ENCODE peak calls at places on chromosomes 7 and 10, in five cellular contexts. One of them, this sample, is unnamed.
A peak's percentile ranks its signal among the peaks of the same experiment; 100 is the strongest.

GRCh38 chr7:82678716-82679115 is 235.1 kb upstream of the CACNA2D1 start:
- DNase-seq in CD8-positive, alpha-beta T cell: no peak
- DNase-seq in fibroblast of pulmonary artery: no peak
- DNase-seq in coronary artery: no peak
- DNase-seq in fibroblast of lung: no peak
- DNase-seq in this sample: no peak

GRCh38 chr7:132109768-132110167 is 466.5 kb downstream of the PLXNA4 start:
- DNase-seq in coronary artery: no peak
- DNase-seq in fibroblast of pulmonary artery: no peak
- DNase-seq in fibroblast of lung: no peak
- DNase-seq in CD8-positive, alpha-beta T cell: no peak
- DNase-seq in this sample: no peak

GRCh38 chr10:88386878-88387773 is 196.0 kb downstream of the RNLS start:
- DNase-seq in CD8-positive, alpha-beta T cell: no peak
- DNase-seq in fibroblast of pulmonary artery: peak; percentile 88
- DNase-seq in coronary artery: no peak
- DNase-seq in fibroblast of lung: peak; percentile 94
- DNase-seq in this sample: no peak

GRCh38 chr7:12951397-12951801 is 264.0 kb downstream of the ARL4A start:
- DNase-seq in coronary artery: no peak
- DNase-seq in CD8-positive, alpha-beta T cell: no peak
- DNase-seq in fibroblast of pulmonary artery: peak; percentile 63
- DNase-seq in fibroblast of lung: peak; percentile 90
- DNase-seq in this sample: no peak

GRCh38 chr7:1664711-1665591 is 5.1 kb upstream of the ELFN1 start:
- DNase-seq in fibroblast of lung: peak; percentile 52
- DNase-seq in CD8-positive, alpha-beta T cell: peak; percentile 26
- DNase-seq in coronary artery: peak; percentile 57
- DNase-seq in fibroblast of pulmonary artery: peak; percentile 57
- DNase-seq in this sample: no peak

GRCh38 chr7:121530251-121531174 is 134.4 kb upstream of the FAM3C start:
- DNase-seq in fibroblast of lung: peak; percentile 100
- DNase-seq in CD8-positive, alpha-beta T cell: peak; percentile 23
- DNase-seq in coronary artery: no peak
- DNase-seq in fibroblast of pulmonary artery: peak; percentile 97
- DNase-seq in this sample: peak; percentile 99

GRCh38 chr10:26860026-26860541 is 674 bp downstream of the ABI1 start:
- DNase-seq in coronary artery: peak; percentile 85
- DNase-seq in fibroblast of lung: peak; percentile 79
- DNase-seq in CD8-positive, alpha-beta T cell: peak; percentile 42
- DNase-seq in fibroblast of pulmonary artery: peak; percentile 76
- DNase-seq in this sample: peak; percentile 31

GRCh38 chr10:64682043-64682442 is 1160.8 kb downstream of the REEP3 start:
- DNase-seq in fibroblast of pulmonary artery: no peak
- DNase-seq in coronary artery: no peak
- DNase-seq in CD8-positive, alpha-beta T cell: no peak
- DNase-seq in fibroblast of lung: peak; percentile 0
- DNase-seq in this sample: no peak

GRCh38 chr10:22599048-22599561 is 115.3 kb downstream of the PIP4K2A start:
- DNase-seq in CD8-positive, alpha-beta T cell: no peak
- DNase-seq in coronary artery: no peak
- DNase-seq in fibroblast of lung: peak; percentile 87
- DNase-seq in fibroblast of pulmonary artery: peak; percentile 62
- DNase-seq in this sample: peak; percentile 52

GRCh38 chr10:110083884-110084283 is 76.1 kb downstream of the ADD3 start:
- DNase-seq in fibroblast of lung: peak; percentile 63
- DNase-seq in CD8-positive, alpha-beta T cell: no peak
- DNase-seq in fibroblast of pulmonary artery: peak; percentile 62
- DNase-seq in coronary artery: no peak
- DNase-seq in this sample: no peak

GRCh38 chr10:43809211-43809930 is 160.7 kb upstream of the ZNF32 start:
- DNase-seq in CD8-positive, alpha-beta T cell: no peak
- DNase-seq in coronary artery: no peak
- DNase-seq in fibroblast of pulmonary artery: peak; percentile 61
- DNase-seq in fibroblast of lung: peak; percentile 97
- DNase-seq in this sample: peak; percentile 87

GRCh38 chr7:42993038-42993437 is 60.9 kb downstream of the MRPL32 start:
- DNase-seq in fibroblast of lung: no peak
- DNase-seq in fibroblast of pulmonary artery: no peak
- DNase-seq in coronary artery: no peak
- DNase-seq in CD8-positive, alpha-beta T cell: no peak
- DNase-seq in this sample: no peak

GRCh38 chr10:28768227-28768626 is 90.9 kb downstream of the BAMBI start:
- DNase-seq in fibroblast of lung: no peak
- DNase-seq in coronary artery: no peak
- DNase-seq in CD8-positive, alpha-beta T cell: no peak
- DNase-seq in fibroblast of pulmonary artery: no peak
- DNase-seq in this sample: no peak

GRCh38 chr10:11162828-11163599 is 145.3 kb downstream of the CELF2 start:
- DNase-seq in CD8-positive, alpha-beta T cell: peak; percentile 67
- DNase-seq in fibroblast of pulmonary artery: no peak
- DNase-seq in fibroblast of lung: no peak
- DNase-seq in coronary artery: no peak
- DNase-seq in this sample: no peak

GRCh38 chr7:123748171-123748733 is 551 bp downstream of the WASL start:
- DNase-seq in fibroblast of lung: peak; percentile 38
- DNase-seq in fibroblast of pulmonary artery: peak; percentile 33
- DNase-seq in coronary artery: peak; percentile 77
- DNase-seq in CD8-positive, alpha-beta T cell: peak; percentile 8
- DNase-seq in this sample: no peak

GRCh38 chr7:37448057-37448636 is 517 bp downstream of the ELMO1 start:
- DNase-seq in fibroblast of lung: no peak
- DNase-seq in fibroblast of pulmonary artery: no peak
- DNase-seq in coronary artery: no peak
- DNase-seq in CD8-positive, alpha-beta T cell: peak; percentile 17
- DNase-seq in this sample: no peak

GRCh38 chr7:157177997-157178396 is 39.3 kb downstream of the UBE3C start:
- DNase-seq in fibroblast of pulmonary artery: no peak
- DNase-seq in coronary artery: no peak
- DNase-seq in CD8-positive, alpha-beta T cell: no peak
- DNase-seq in fibroblast of lung: no peak
- DNase-seq in this sample: no peak

GRCh38 chr10:43202224-43202656 is 64.0 kb downstream of the CSGALNACT2 start:
- DNase-seq in CD8-positive, alpha-beta T cell: peak; percentile 32
- DNase-seq in fibroblast of lung: no peak
- DNase-seq in fibroblast of pulmonary artery: peak; percentile 16
- DNase-seq in coronary artery: peak; percentile 70
- DNase-seq in this sample: no peak

GRCh38 chr10:72275351-72276012 is 1.8 kb downstream of the DDIT4 start:
- DNase-seq in coronary artery: no peak
- DNase-seq in fibroblast of pulmonary artery: peak; percentile 60
- DNase-seq in fibroblast of lung: no peak
- DNase-seq in CD8-positive, alpha-beta T cell: no peak
- DNase-seq in this sample: no peak

GRCh38 chr7:67813621-67814292 is 817.1 kb downstream of the TYW1 start:
- DNase-seq in CD8-positive, alpha-beta T cell: no peak
- DNase-seq in fibroblast of pulmonary artery: no peak
- DNase-seq in fibroblast of lung: no peak
- DNase-seq in coronary artery: no peak
- DNase-seq in this sample: no peak

GRCh38 chr10:10007972-10008371 is 1009.7 kb upstream of the CELF2 start:
- DNase-seq in coronary artery: no peak
- DNase-seq in fibroblast of lung: peak; percentile 9
- DNase-seq in CD8-positive, alpha-beta T cell: no peak
- DNase-seq in fibroblast of pulmonary artery: no peak
- DNase-seq in this sample: no peak

GRCh38 chr10:95308389-95309302 is 17.8 kb upstream of the PDLIM1 start:
- DNase-seq in coronary artery: peak; percentile 90
- DNase-seq in fibroblast of lung: peak; percentile 98
- DNase-seq in fibroblast of pulmonary artery: peak; percentile 98
- DNase-seq in CD8-positive, alpha-beta T cell: no peak
- DNase-seq in this sample: peak; percentile 95

GRCh38 chr10:113187066-113187777 is 237.2 kb downstream of the TCF7L2 start:
- DNase-seq in fibroblast of pulmonary artery: peak; percentile 40
- DNase-seq in fibroblast of lung: peak; percentile 31
- DNase-seq in CD8-positive, alpha-beta T cell: no peak
- DNase-seq in coronary artery: no peak
- DNase-seq in this sample: no peak

GRCh38 chr10:47447740-47448139 is 36.2 kb downstream of the ANXA8 start:
- DNase-seq in fibroblast of lung: no peak
- DNase-seq in CD8-positive, alpha-beta T cell: no peak
- DNase-seq in fibroblast of pulmonary artery: no peak
- DNase-seq in coronary artery: no peak
- DNase-seq in this sample: no peak

GRCh38 chr7:1641173-1641572 is 28.9 kb upstream of the ELFN1 start:
- DNase-seq in coronary artery: no peak
- DNase-seq in fibroblast of pulmonary artery: no peak
- DNase-seq in CD8-positive, alpha-beta T cell: no peak
- DNase-seq in fibroblast of lung: no peak
- DNase-seq in this sample: no peak

GRCh38 chr10:89633484-89633883 is 11.6 kb downstream of the PANK1 start:
- DNase-seq in coronary artery: no peak
- DNase-seq in fibroblast of lung: peak; percentile 83
- DNase-seq in CD8-positive, alpha-beta T cell: no peak
- DNase-seq in fibroblast of pulmonary artery: peak; percentile 74
- DNase-seq in this sample: peak; percentile 66

GRCh38 chr7:17535776-17536175 is 237.3 kb downstream of the AHR start:
- DNase-seq in fibroblast of lung: peak; percentile 87
- DNase-seq in coronary artery: no peak
- DNase-seq in fibroblast of pulmonary artery: peak; percentile 26
- DNase-seq in CD8-positive, alpha-beta T cell: no peak
- DNase-seq in this sample: no peak

GRCh38 chr10:77159538-77160110 is 478.0 kb downstream of the KCNMA1 start:
- DNase-seq in fibroblast of lung: peak; percentile 96
- DNase-seq in coronary artery: no peak
- DNase-seq in fibroblast of pulmonary artery: peak; percentile 36
- DNase-seq in CD8-positive, alpha-beta T cell: no peak
- DNase-seq in this sample: no peak

GRCh38 chr10:7121154-7121797 is 289.6 kb downstream of the SFMBT2 start:
- DNase-seq in fibroblast of lung: peak; percentile 15
- DNase-seq in CD8-positive, alpha-beta T cell: peak; percentile 59
- DNase-seq in coronary artery: no peak
- DNase-seq in fibroblast of pulmonary artery: peak; percentile 46
- DNase-seq in this sample: no peak

GRCh38 chr7:140541513-140542192 is 62.3 kb upstream of the MKRN1 start:
- DNase-seq in CD8-positive, alpha-beta T cell: no peak
- DNase-seq in fibroblast of pulmonary artery: peak; percentile 95
- DNase-seq in coronary artery: no peak
- DNase-seq in fibroblast of lung: peak; percentile 94
- DNase-seq in this sample: peak; percentile 69

GRCh38 chr10:14820010-14820774 is 17.6 kb downstream of the CDNF start:
- DNase-seq in CD8-positive, alpha-beta T cell: no peak
- DNase-seq in fibroblast of pulmonary artery: peak; percentile 70
- DNase-seq in fibroblast of lung: peak; percentile 91
- DNase-seq in coronary artery: no peak
- DNase-seq in this sample: peak; percentile 71

DNA sequence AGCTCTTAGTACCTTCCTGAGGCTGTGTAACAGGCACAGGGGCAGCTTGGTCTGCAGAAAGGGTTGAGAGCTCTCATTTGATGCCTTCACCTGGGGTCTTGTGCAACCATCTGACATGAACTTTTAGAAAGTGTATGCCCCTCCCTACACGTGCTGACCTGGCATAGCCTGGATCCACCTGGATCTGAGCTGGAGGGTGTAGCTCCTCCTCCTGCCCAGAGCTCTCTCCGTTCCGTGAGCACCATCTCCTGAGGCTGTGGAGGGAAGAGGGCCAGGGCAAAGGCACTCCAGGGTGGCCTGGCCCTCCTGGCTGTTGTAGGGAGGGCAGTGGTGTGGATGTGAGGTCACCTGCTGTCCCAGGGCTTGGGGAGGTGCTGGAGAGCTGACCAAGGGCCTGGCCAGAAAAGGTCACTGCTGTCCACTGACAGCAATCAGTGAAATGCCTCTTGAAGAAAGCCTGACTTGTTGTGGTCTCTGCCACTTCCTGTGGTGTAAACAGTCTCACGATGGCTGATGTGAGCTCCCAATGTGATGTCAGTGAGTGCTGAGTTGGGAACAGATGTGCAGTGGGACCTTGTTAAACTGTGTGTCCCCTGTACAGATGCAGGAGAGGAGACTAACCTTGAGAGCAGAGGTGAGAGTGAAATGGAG is 23.0 kb downstream of the AMZ1 start:
- DNase-seq in coronary artery: no peak
- DNase-seq in fibroblast of lung: no peak
- DNase-seq in CD8-positive, alpha-beta T cell: peak; percentile 37
- DNase-seq in fibroblast of pulmonary artery: no peak
- DNase-seq in this sample: no peak
- TF ChIP-seq CTCF in coronary artery: no peak
- TF ChIP-seq CTCF in fibroblast of lung: no peak
- TF ChIP-seq CTCF in CD8-positive, alpha-beta T cell: no peak
- TF ChIP-seq CTCF in fibroblast of pulmonary artery: no peak
- TF ChIP-seq CTCF in this sample: no peak

GRCh38 chr7:55128693-55129394 is 110.0 kb downstream of the EGFR start:
- DNase-seq in fibroblast of pulmonary artery: peak; percentile 65
- DNase-seq in coronary artery: no peak
- DNase-seq in CD8-positive, alpha-beta T cell: no peak
- DNase-seq in fibroblast of lung: peak; percentile 69
- DNase-seq in this sample: no peak

GRCh38 chr7:55127622-55128081 is 108.8 kb downstream of the EGFR start:
- DNase-seq in fibroblast of lung: peak; percentile 83
- DNase-seq in coronary artery: peak; percentile 85
- DNase-seq in CD8-positive, alpha-beta T cell: no peak
- DNase-seq in fibroblast of pulmonary artery: peak; percentile 88
- DNase-seq in this sample: no peak

GRCh38 chr7:55127135-55127551 is 108.3 kb downstream of the EGFR start:
- DNase-seq in coronary artery: no peak
- DNase-seq in fibroblast of lung: no peak
- DNase-seq in fibroblast of pulmonary artery: peak; percentile 57
- DNase-seq in CD8-positive, alpha-beta T cell: no peak
- DNase-seq in this sample: no peak

GRCh38 chr7:55122263-55122662 is 103.4 kb downstream of the EGFR start:
- DNase-seq in fibroblast of pulmonary artery: no peak
- DNase-seq in fibroblast of lung: no peak
- DNase-seq in CD8-positive, alpha-beta T cell: no peak
- DNase-seq in coronary artery: no peak
- DNase-seq in this sample: no peak

GRCh38 chr7:55124989-55125875 is 106.4 kb downstream of the EGFR start:
- DNase-seq in fibroblast of pulmonary artery: no peak
- DNase-seq in CD8-positive, alpha-beta T cell: no peak
- DNase-seq in coronary artery: no peak
- DNase-seq in fibroblast of lung: no peak
- DNase-seq in this sample: no peak
- TF ChIP-seq CTCF in fibroblast of pulmonary artery: no peak
- TF ChIP-seq CTCF in CD8-positive, alpha-beta T cell: no peak
- TF ChIP-seq CTCF in coronary artery: no peak
- TF ChIP-seq CTCF in fibroblast of lung: no peak
- TF ChIP-seq CTCF in this sample: peak; percentile 6

GRCh38 chr7:74709880-74710671 is 52.6 kb downstream of the GTF2I start:
- DNase-seq in fibroblast of pulmonary artery: no peak
- DNase-seq in coronary artery: no peak
- DNase-seq in fibroblast of lung: no peak
- DNase-seq in CD8-positive, alpha-beta T cell: no peak
- DNase-seq in this sample: no peak
- TF ChIP-seq CTCF in fibroblast of pulmonary artery: no peak
- TF ChIP-seq CTCF in coronary artery: no peak
- TF ChIP-seq CTCF in fibroblast of lung: no peak
- TF ChIP-seq CTCF in CD8-positive, alpha-beta T cell: no peak
- TF ChIP-seq CTCF in this sample: no peak

DNA sequence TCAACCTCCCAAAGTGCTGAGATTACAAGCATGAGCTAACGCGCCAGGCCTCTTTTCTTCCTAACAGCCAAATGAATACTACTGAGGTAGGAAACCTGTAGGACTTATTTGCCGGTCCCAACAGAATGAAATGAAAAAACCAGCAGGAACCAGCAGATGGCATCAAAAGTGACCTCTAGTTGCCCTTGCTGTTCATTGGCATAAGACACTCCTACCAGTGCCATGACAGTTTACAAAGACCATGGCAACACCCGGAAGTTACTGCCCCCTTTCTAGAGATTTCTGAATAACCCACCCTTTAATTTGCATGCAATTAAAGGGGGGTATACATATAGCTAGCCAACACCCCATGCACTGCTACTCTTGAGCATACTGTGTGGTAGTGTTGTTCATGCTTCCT is 65.2 kb downstream of the ATE1 start:
- DNase-seq in fibroblast of lung: no peak
- DNase-seq in fibroblast of pulmonary artery: no peak
- DNase-seq in coronary artery: no peak
- DNase-seq in CD8-positive, alpha-beta T cell: no peak
- DNase-seq in this sample: no peak
- TF ChIP-seq CTCF in fibroblast of lung: no peak
- TF ChIP-seq CTCF in fibroblast of pulmonary artery: no peak
- TF ChIP-seq CTCF in coronary artery: no peak
- TF ChIP-seq CTCF in CD8-positive, alpha-beta T cell: no peak
- TF ChIP-seq CTCF in this sample: no peak

This sample was measured in AG09309.